ENCODE peak calls at places on chromosomes 1 and 21, in nine cellular contexts. R, X, E, H, W, A, Q, Z and V are unnamed samples.

GRCh38 chr1:168917796-168918195 is 188.7 kb upstream of the ATP1B1 start:
- DNase-seq in A (no peak), R (no peak), W (no peak), Z (no peak), X (no peak), H (no peak), E (no peak), Q (no peak), V (no peak)

GRCh38 chr1:207644852-207645631 is at the start of gene CR1L:
- DNase-seq in Z (peak), Q (peak), H (peak), R (peak), A (peak), X (peak), W (no peak), E (peak), V (peak)

GRCh38 chr1:84387480-84388163 is 10.7 kb upstream of the DNASE2B start:
- DNase-seq in Q (no peak), Z (no peak), E (no peak), X (no peak), W (no peak), H (no peak), A (no peak), R (no peak), V (no peak)

GRCh38 chr1:232826318-232826717 is 21.1 kb downstream of the MAP10 start:
- DNase-seq in Q (no peak), W (no peak), Z (no peak), A (no peak), X (no peak), E (no peak), H (no peak), R (no peak), V (no peak)

GRCh38 chr21:46374761-46375389 is 50.9 kb downstream of the PCNT start:
- DNase-seq in X (no peak), W (no peak), Q (no peak), Z (no peak), A (no peak), H (no peak), E (no peak), R (no peak), V (no peak)

GRCh38 chr1:205199090-205199930 is 12.2 kb downstream of the DSTYK start:
- DNase-seq in W (no peak), X (no peak), Z (no peak), E (no peak), A (no peak), H (no peak), R (no peak), Q (peak), V (no peak)

GRCh38 chr1:242184955-242185354 is 186.1 kb upstream of the MAP1LC3C start:
- DNase-seq in X (no peak), Z (no peak), R (no peak), A (no peak), H (no peak), Q (no peak), W (no peak), E (no peak), V (no peak)

GRCh38 chr1:81664341-81664740 is 136.4 kb upstream of the ADGRL2 start:
- DNase-seq in H (no peak), X (no peak), W (no peak), Z (no peak), R (no peak), E (no peak), Q (no peak), A (no peak), V (no peak)

GRCh38 chr21:34072145-34073031 is 990 bp upstream of the MRPS6 start:
- DNase-seq in R (peak), X (no peak), E (no peak), H (no peak), Q (no peak), Z (no peak), W (no peak), A (peak), V (no peak)

GRCh38 chr21:18663663-18664062 is 260.1 kb upstream of the TMPRSS15 start:
- DNase-seq in E (no peak), X (no peak), Z (no peak), H (no peak), Q (no peak), R (no peak), A (peak), W (no peak), V (no peak)

GRCh38 chr1:210397252-210397651 is 68.5 kb downstream of the HHAT start:
- DNase-seq in W (no peak), E (no peak), A (no peak), H (no peak), X (no peak), R (no peak), Z (no peak), Q (no peak), V (no peak)

GRCh38 chr1:9169601-9170137 is 40.8 kb upstream of the GPR157 start:
- DNase-seq in W (no peak), E (no peak), Q (no peak), R (no peak), Z (no peak), X (no peak), H (no peak), A (peak), V (no peak)

GRCh38 chr1:6448749-6449631 is 17.0 kb downstream of the TNFRSF25 start:
- DNase-seq in R (no peak), E (no peak), A (no peak), W (no peak), H (peak), Q (no peak), X (peak), Z (no peak), V (no peak)

GRCh38 chr1:52747450-52747849 is 21.2 kb downstream of the ZYG11B start:
- DNase-seq in W (no peak), H (no peak), Z (no peak), Q (no peak), E (no peak), X (no peak), R (no peak), A (no peak), V (no peak)

GRCh38 chr1:10941891-10942541 is 70.4 kb upstream of the TARDBP start:
- DNase-seq in W (peak), H (peak), A (peak), R (peak), X (peak), Q (peak), Z (peak), E (peak), V (peak)

GRCh38 chr1:159923203-159924024 is 1.9 kb downstream of the TAGLN2 start:
- DNase-seq in H (peak), W (peak), X (peak), Q (peak), Z (peak), E (peak), A (peak), R (peak), V (peak)

GRCh38 chr1:150484861-150485260 is 2.4 kb upstream of the TARS2 start:
- DNase-seq in A (no peak), H (no peak), Q (no peak), W (no peak), Z (no peak), R (no peak), X (no peak), E (no peak), V (no peak)

GRCh38 chr1:211828584-211829342 is 1.8 kb downstream of the LPGAT1 start:
- DNase-seq in A (no peak), Q (no peak), E (no peak), W (no peak), Z (no peak), H (no peak), X (no peak), R (no peak), V (no peak)

GRCh38 chr1:211830330-211831142 is at the start of gene LPGAT1:
- DNase-seq in A (peak), W (peak), X (peak), E (peak), H (peak), R (peak), Q (peak), Z (peak), V (peak)

GRCh38 chr1:211830055-211830329 is 571 bp downstream of the LPGAT1 start:
- DNase-seq in W (peak), X (peak), H (no peak), E (no peak), Q (no peak), A (no peak), Z (peak), R (no peak), V (no peak)

GRCh38 chr1:211831558-211832323 is 1.2 kb upstream of the LPGAT1 start:
- DNase-seq in R (no peak), H (no peak), Z (no peak), W (peak), A (no peak), Q (no peak), X (no peak), E (no peak), V (no peak)

GRCh38 chr1:211829343-211830054 is 1.1 kb downstream of the LPGAT1 start:
- DNase-seq in Q (peak), W (no peak), R (peak), X (no peak), Z (no peak), E (no peak), A (peak), H (peak), V (no peak)
- TF ChIP-seq CTCF in Q (no peak), W (no peak), R (peak), X (no peak), Z (peak), E (no peak), A (no peak), H (no peak), V (no peak)

GRCh38 chr1:154534263-154534844 is 24.1 kb downstream of the UBE2Q1 start:
- DNase-seq in X (no peak), Q (peak), E (no peak), Z (no peak), W (peak), A (no peak), R (peak), H (peak), V (no peak)
- TF ChIP-seq CTCF in X (no peak), Q (no peak), E (no peak), Z (peak), W (peak), A (peak), R (peak), H (peak), V (no peak)

GRCh38 chr1:164774413-164774812 is 215.4 kb downstream of the PBX1 start:
- DNase-seq in E (no peak), X (no peak), H (no peak), Q (no peak), Z (no peak), A (no peak), W (no peak), R (no peak), V (no peak)
- TF ChIP-seq CTCF in E (no peak), X (no peak), H (no peak), Q (no peak), Z (no peak), A (no peak), W (no peak), R (no peak), V (no peak)

DNA sequence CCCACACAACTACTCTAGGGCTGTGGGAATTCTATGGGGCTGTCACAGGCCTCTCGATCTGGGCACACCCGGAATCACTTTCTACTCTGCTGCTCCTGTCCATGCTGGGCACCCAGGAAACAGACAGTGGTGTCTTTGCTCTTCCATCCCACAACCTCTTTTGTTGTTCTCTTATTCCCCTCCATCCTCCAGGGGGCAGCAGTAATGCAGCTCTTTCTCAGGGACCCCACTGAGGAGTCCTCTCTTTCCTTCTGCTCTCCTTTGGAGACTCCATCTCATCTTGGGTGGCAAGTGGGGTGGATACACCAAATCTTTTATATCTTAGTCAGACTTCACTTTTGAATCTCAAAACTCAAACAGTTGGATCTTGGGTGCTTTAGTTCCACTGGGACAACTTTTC is 206.3 kb downstream of the HS2ST1 start:
- DNase-seq in Z (no peak), W (no peak), R (no peak), E (no peak), X (no peak), A (no peak), Q (no peak), H (no peak), V (no peak)
- TF ChIP-seq CTCF in Z (peak), W (peak), R (no peak), E (no peak), X (no peak), A (no peak), Q (peak), H (peak), V (no peak)

GRCh38 chr1:16615253-16616252 is 2.2 kb upstream of the NBPF1 start:
- DNase-seq in E (peak), Z (peak), W (no peak), R (peak), H (no peak), Q (peak), A (no peak), X (peak), V (peak)
- TF ChIP-seq CTCF in E (no peak), Z (no peak), W (no peak), R (no peak), H (no peak), Q (no peak), A (no peak), X (no peak), V (no peak)

GRCh38 chr1:175376194-175376593 is 183.6 kb upstream of the KIAA0040 start:
- DNase-seq in R (no peak), H (no peak), Q (peak), Z (peak), X (no peak), A (no peak), W (peak), E (no peak), V (no peak)
- TF ChIP-seq CTCF in R (no peak), H (no peak), Q (peak), Z (peak), X (no peak), A (no peak), W (peak), E (no peak), V (no peak)